ENCODE peak calls at places on chromosome 15, in eight cellular contexts. F is ovary; X is anterior cingulate cortex; V is T-cell; N is Kasumi-1; E is fibroblast of pulmonary artery; W is stimulated activated CD8-positive, alpha-beta memory T cell treated with anti-CD3 and anti-CD28 coated beads, Interleukin-7, amount 100 ng/mL, for 4 hours; M is RPMI8226. A is an unnamed sample.

GRCh38 chr15:101110681-101111569 is 140.9 kb downstream of the CHSY1 start:
- DNase-seq in F (no peak), M (no peak), X (no peak), V (no peak), W (no peak), N (no peak), E (no peak), A (no peak)

GRCh38 chr15:37223089-37223488 is 122.7 kb upstream of the MEIS2 start:
- DNase-seq in E (no peak), M (no peak), X (no peak), V (no peak), F (no peak), N (no peak), W (no peak), A (no peak)

GRCh38 chr15:29693225-29693624 is 129.0 kb downstream of the TJP1 start:
- DNase-seq in N (no peak), V (no peak), F (no peak), W (no peak), X (no peak), E (no peak), M (no peak), A (peak)

GRCh38 chr15:86362556-86362955 is 282.9 kb downstream of the AGBL1 start:
- DNase-seq in V (no peak), N (no peak), F (no peak), W (no peak), X (no peak), M (no peak), E (no peak), A (peak)

GRCh38 chr15:77067691-77068367 is 3.1 kb downstream of the TSPAN3 start:
- DNase-seq in V (no peak), M (no peak), F (no peak), W (no peak), E (no peak), X (no peak), N (no peak), A (no peak)

GRCh38 chr15:48493763-48494225 is 151.7 kb downstream of the FBN1 start:
- DNase-seq in V (no peak), W (no peak), E (no peak), F (no peak), N (no peak), M (no peak), X (no peak), A (no peak)

GRCh38 chr15:65368300-65368617 is 9.5 kb downstream of the IGDCC3 start:
- DNase-seq in E (no peak), N (no peak), M (no peak), F (no peak), W (no peak), X (peak), V (no peak), A (no peak)

GRCh38 chr15:29593629-29594028 is 228.6 kb downstream of the TJP1 start:
- DNase-seq in W (no peak), X (no peak), V (no peak), F (no peak), N (no peak), E (no peak), M (no peak), A (no peak)

GRCh38 chr15:73366766-73367623 is 1.8 kb downstream of the HCN4 start:
- DNase-seq in N (no peak), E (no peak), W (no peak), F (no peak), X (no peak), V (no peak), M (no peak), A (no peak)

GRCh38 chr15:42490246-42490742 is 647 bp downstream of the ZNF106 start:
- DNase-seq in X (no peak), F (no peak), V (no peak), M (peak), E (peak), N (no peak), W (no peak), A (no peak)

GRCh38 chr15:73334086-73334485 is 34.7 kb downstream of the HCN4 start:
- DNase-seq in F (no peak), V (no peak), N (no peak), X (no peak), W (no peak), E (no peak), M (no peak), A (no peak)

GRCh38 chr15:60091150-60091549 is 87.0 kb downstream of the FOXB1 start:
- DNase-seq in W (no peak), V (no peak), M (no peak), N (no peak), F (no peak), E (peak), X (no peak), A (peak)

GRCh38 chr15:96553451-96553850 is 223.0 kb downstream of the NR2F2 start:
- DNase-seq in E (no peak), M (no peak), V (no peak), F (no peak), N (no peak), W (no peak), X (no peak), A (no peak)

GRCh38 chr15:78421241-78421994 is 16.6 kb upstream of the IREB2 start:
- DNase-seq in N (no peak), E (no peak), W (no peak), V (no peak), F (no peak), X (no peak), M (no peak), A (no peak)

GRCh38 chr15:41483115-41483514 is 10.6 kb upstream of the ITPKA start:
- DNase-seq in F (no peak), W (peak), V (no peak), E (no peak), X (no peak), N (no peak), M (peak), A (no peak)

GRCh38 chr15:67823371-67824156 is 1.7 kb upstream of the SKOR1 start:
- DNase-seq in M (peak), N (no peak), E (no peak), F (no peak), X (no peak), V (no peak), W (no peak), A (no peak)

GRCh38 chr15:72313881-72314280 is 6.1 kb downstream of the CELF6 start:
- DNase-seq in E (no peak), X (no peak), F (no peak), V (no peak), W (no peak), N (no peak), M (no peak), A (no peak)

GRCh38 chr15:58534556-58534955 is 102.8 kb downstream of the LIPC start:
- DNase-seq in F (no peak), X (no peak), M (no peak), W (no peak), V (no peak), E (no peak), N (no peak), A (no peak)

A was measured in PC-3.